ENCODE peak calls at places on chromosome 6, in nine cellular contexts. Y is amniotic stem cell; R is NCI-H187 treated with DMSO at 0.1 percent for 48 hours; T is AG10803; V is NCI-H1105; U is stimulated activated CD4-positive, alpha-beta T cell treated with anti-CD3 and anti-CD28 coated beads, Interleukin-12 subunit alpha, Interleukin-12 subunit beta, amount 100 ng/mL, for 48 hours; H is activated T-helper 1 cell treated with anti-CD3 and anti-CD28 coated beads, Interleukin-2, amount 50 U/mL, for 16 hours; Z is left ventricle myocardium superior; P is uterus. C is an unnamed sample.

GRCh38 chr6:112243861-112244415 is 10.4 kb downstream of the LAMA4 start:
- DNase-seq in Y (no peak), R (no peak), T (no peak), V (no peak), U (no peak), H (no peak), Z (no peak), P (no peak), C (no peak)

GRCh38 chr6:149961728-149962425 is 1.9 kb upstream of the ULBP1 start:
- DNase-seq in Y (no peak), R (no peak), T (peak), V (peak), U (no peak), H (no peak), Z (no peak), P (no peak), C (no peak)

GRCh38 chr6:136706431-136706830 is 85.8 kb downstream of the MAP3K5 start:
- DNase-seq in Y (no peak), R (no peak), T (peak), V (no peak), U (no peak), H (no peak), Z (no peak), P (no peak), C (no peak)

GRCh38 chr6:46221221-46221793 is 50.5 kb upstream of the ENPP5 start:
- DNase-seq in Y (no peak), R (peak), T (peak), V (peak), U (no peak), H (no peak), Z (no peak), P (no peak), C (no peak)

GRCh38 chr6:43938178-43939101 is 168.4 kb downstream of the VEGFA start:
- DNase-seq in Y (no peak), R (no peak), T (no peak), V (no peak), U (no peak), H (no peak), Z (no peak), P (peak), C (no peak)

GRCh38 chr6:24908555-24908954 is 27.2 kb downstream of the RIPOR2 start:
- DNase-seq in Y (no peak), R (no peak), T (peak), V (no peak), U (no peak), H (no peak), Z (no peak), P (peak), C (peak)

GRCh38 chr6:106110167-106110826 is 24.2 kb downstream of the PRDM1 start:
- DNase-seq in Y (no peak), R (no peak), T (no peak), V (no peak), U (no peak), H (no peak), Z (no peak), P (no peak), C (no peak)

GRCh38 chr6:108945686-108946158 is 97.5 kb downstream of the ARMC2 start:
- DNase-seq in Y (no peak), R (no peak), T (peak), V (no peak), U (no peak), H (no peak), Z (peak), P (peak), C (peak)

GRCh38 chr6:153976921-153977693 is 61.9 kb upstream of the OPRM1 start:
- DNase-seq in Y (no peak), R (no peak), T (peak), V (no peak), U (no peak), H (no peak), Z (no peak), P (no peak), C (no peak)

GRCh38 chr6:21592953-21593352 is 598 bp upstream of the SOX4 start:
- DNase-seq in Y (no peak), R (no peak), T (no peak), V (peak), U (no peak), H (no peak), Z (no peak), P (no peak), C (no peak)

GRCh38 chr6:150881911-150882481 is 16.5 kb downstream of the MTHFD1L start:
- DNase-seq in Y (peak), R (no peak), T (peak), V (no peak), U (no peak), H (no peak), Z (peak), P (peak), C (peak)

GRCh38 chr6:33427585-33428218 is 7.8 kb downstream of the SYNGAP1 start:
- DNase-seq in Y (no peak), R (no peak), T (no peak), V (no peak), U (peak), H (no peak), Z (peak), P (peak), C (peak)

GRCh38 chr6:106488494-106489369 is 128.2 kb downstream of the CRYBG1 start:
- DNase-seq in Y (no peak), R (no peak), T (peak), V (no peak), U (no peak), H (no peak), Z (no peak), P (no peak), C (no peak)